ENCODE peak calls at places on chromosomes 13 and 19, in nine cellular contexts. One of them, this sample, is unnamed.

GRCh38 chr13:24159921-24160324 is 597 bp upstream of the SPATA13 start:
- DNase-seq in spleen: peak
- DNase-seq in CD4-positive, alpha-beta T cell: no peak
- DNase-seq in PC-3: peak
- DNase-seq in prostate gland: no peak
- DNase-seq in CD8-positive, alpha-beta T cell: no peak
- DNase-seq in endodermal cell: peak
- DNase-seq in left ventricle myocardium inferior: no peak
- DNase-seq in neuronal stem cell: no peak
- DNase-seq in this sample: no peak

GRCh38 chr19:14774373-14774772 is 4.0 kb downstream of the ADGRE2 start:
- DNase-seq in left ventricle myocardium inferior: no peak
- DNase-seq in endodermal cell: no peak
- DNase-seq in neuronal stem cell: no peak
- DNase-seq in spleen: peak
- DNase-seq in PC-3: no peak
- DNase-seq in CD8-positive, alpha-beta T cell: no peak
- DNase-seq in prostate gland: no peak
- DNase-seq in CD4-positive, alpha-beta T cell: no peak
- DNase-seq in this sample: no peak

GRCh38 chr13:114249062-114249461 is 14.4 kb downstream of the CDC16 start:
- DNase-seq in prostate gland: no peak
- DNase-seq in endodermal cell: no peak
- DNase-seq in neuronal stem cell: no peak
- DNase-seq in PC-3: no peak
- DNase-seq in left ventricle myocardium inferior: no peak
- DNase-seq in CD8-positive, alpha-beta T cell: no peak
- DNase-seq in spleen: no peak
- DNase-seq in CD4-positive, alpha-beta T cell: no peak
- DNase-seq in this sample: no peak

GRCh38 chr19:3607398-3608078 is 863 bp upstream of the TBXA2R start:
- DNase-seq in endodermal cell: peak
- DNase-seq in prostate gland: no peak
- DNase-seq in spleen: peak
- DNase-seq in CD4-positive, alpha-beta T cell: no peak
- DNase-seq in neuronal stem cell: no peak
- DNase-seq in PC-3: peak
- DNase-seq in CD8-positive, alpha-beta T cell: peak
- DNase-seq in left ventricle myocardium inferior: peak
- DNase-seq in this sample: no peak

GRCh38 chr13:114064516-114065140 is 67.8 kb downstream of the RASA3 start:
- DNase-seq in CD4-positive, alpha-beta T cell: no peak
- DNase-seq in endodermal cell: no peak
- DNase-seq in prostate gland: peak
- DNase-seq in PC-3: peak
- DNase-seq in CD8-positive, alpha-beta T cell: no peak
- DNase-seq in left ventricle myocardium inferior: peak
- DNase-seq in spleen: peak
- DNase-seq in neuronal stem cell: peak
- DNase-seq in this sample: no peak

GRCh38 chr13:39616087-39616694 is 13.2 kb upstream of the LHFPL6 start:
- DNase-seq in CD8-positive, alpha-beta T cell: no peak
- DNase-seq in prostate gland: peak
- DNase-seq in CD4-positive, alpha-beta T cell: peak
- DNase-seq in PC-3: peak
- DNase-seq in neuronal stem cell: peak
- DNase-seq in spleen: no peak
- DNase-seq in endodermal cell: peak
- DNase-seq in left ventricle myocardium inferior: no peak
- DNase-seq in this sample: no peak

GRCh38 chr13:52845334-52845761 is 3.1 kb downstream of the PCDH8 start:
- DNase-seq in endodermal cell: peak
- DNase-seq in PC-3: no peak
- DNase-seq in neuronal stem cell: peak
- DNase-seq in left ventricle myocardium inferior: no peak
- DNase-seq in CD8-positive, alpha-beta T cell: no peak
- DNase-seq in prostate gland: no peak
- DNase-seq in CD4-positive, alpha-beta T cell: no peak
- DNase-seq in spleen: no peak
- DNase-seq in this sample: no peak

GRCh38 chr19:29623726-29624488 is 17.8 kb downstream of the POP4 start:
- DNase-seq in CD4-positive, alpha-beta T cell: peak
- DNase-seq in neuronal stem cell: no peak
- DNase-seq in left ventricle myocardium inferior: no peak
- DNase-seq in CD8-positive, alpha-beta T cell: peak
- DNase-seq in prostate gland: no peak
- DNase-seq in spleen: peak
- DNase-seq in endodermal cell: no peak
- DNase-seq in PC-3: no peak
- DNase-seq in this sample: no peak

GRCh38 chr13:113202912-113203311 is 5.6 kb downstream of the PCID2 start:
- DNase-seq in neuronal stem cell: no peak
- DNase-seq in PC-3: no peak
- DNase-seq in endodermal cell: no peak
- DNase-seq in CD4-positive, alpha-beta T cell: no peak
- DNase-seq in left ventricle myocardium inferior: no peak
- DNase-seq in prostate gland: no peak
- DNase-seq in spleen: no peak
- DNase-seq in CD8-positive, alpha-beta T cell: no peak
- DNase-seq in this sample: no peak

GRCh38 chr13:106446011-106446410 is 89.5 kb downstream of the EFNB2 start:
- DNase-seq in left ventricle myocardium inferior: no peak
- DNase-seq in spleen: no peak
- DNase-seq in CD4-positive, alpha-beta T cell: no peak
- DNase-seq in prostate gland: no peak
- DNase-seq in PC-3: peak
- DNase-seq in CD8-positive, alpha-beta T cell: no peak
- DNase-seq in neuronal stem cell: no peak
- DNase-seq in endodermal cell: no peak
- DNase-seq in this sample: no peak

GRCh38 chr13:71149498-71150363 is 717.3 kb downstream of the DACH1 start:
- DNase-seq in left ventricle myocardium inferior: no peak
- DNase-seq in PC-3: no peak
- DNase-seq in CD4-positive, alpha-beta T cell: no peak
- DNase-seq in spleen: no peak
- DNase-seq in neuronal stem cell: no peak
- DNase-seq in CD8-positive, alpha-beta T cell: no peak
- DNase-seq in endodermal cell: no peak
- DNase-seq in prostate gland: peak
- DNase-seq in this sample: no peak

GRCh38 chr13:23909606-23910005 is 12.3 kb upstream of the C1QTNF9B start:
- DNase-seq in left ventricle myocardium inferior: no peak
- DNase-seq in prostate gland: no peak
- DNase-seq in neuronal stem cell: no peak
- DNase-seq in PC-3: no peak
- DNase-seq in CD4-positive, alpha-beta T cell: no peak
- DNase-seq in CD8-positive, alpha-beta T cell: no peak
- DNase-seq in endodermal cell: no peak
- DNase-seq in spleen: no peak
- DNase-seq in this sample: no peak

GRCh38 chr19:18157465-18158063 is 4.6 kb downstream of the PIK3R2 start:
- DNase-seq in prostate gland: peak
- DNase-seq in endodermal cell: peak
- DNase-seq in PC-3: no peak
- DNase-seq in CD4-positive, alpha-beta T cell: no peak
- DNase-seq in neuronal stem cell: no peak
- DNase-seq in CD8-positive, alpha-beta T cell: no peak
- DNase-seq in left ventricle myocardium inferior: no peak
- DNase-seq in spleen: no peak
- DNase-seq in this sample: no peak

GRCh38 chr13:43058318-43058674 is 34.9 kb downstream of the DNAJC15 start:
- DNase-seq in spleen: no peak
- DNase-seq in endodermal cell: peak
- DNase-seq in CD8-positive, alpha-beta T cell: no peak
- DNase-seq in neuronal stem cell: no peak
- DNase-seq in left ventricle myocardium inferior: no peak
- DNase-seq in prostate gland: no peak
- DNase-seq in CD4-positive, alpha-beta T cell: no peak
- DNase-seq in PC-3: peak
- DNase-seq in this sample: no peak

DNA sequence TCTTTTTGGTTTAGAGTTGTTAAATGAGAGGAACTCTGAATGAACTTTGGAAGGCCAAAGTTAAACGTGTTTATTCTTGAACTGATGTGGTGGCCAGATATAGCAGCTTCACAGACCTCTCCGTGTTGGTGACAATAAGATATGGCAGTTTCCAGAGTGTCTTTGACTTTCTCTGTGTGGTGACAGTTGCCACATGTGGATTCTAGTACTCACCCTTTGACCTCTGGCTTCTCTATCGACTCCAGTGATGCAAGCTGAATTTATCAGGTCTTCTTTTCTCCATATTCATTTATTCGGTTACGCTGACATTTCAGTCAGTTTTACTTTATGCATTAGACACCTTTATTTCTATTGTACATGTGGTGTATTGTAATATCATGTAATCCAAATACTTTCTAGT is 1469.5 kb downstream of the SLITRK1 start:
- DNase-seq in spleen: no peak
- DNase-seq in CD8-positive, alpha-beta T cell: no peak
- DNase-seq in endodermal cell: no peak
- DNase-seq in CD4-positive, alpha-beta T cell: no peak
- DNase-seq in PC-3: no peak
- DNase-seq in neuronal stem cell: no peak
- DNase-seq in left ventricle myocardium inferior: no peak
- DNase-seq in prostate gland: no peak
- DNase-seq in this sample: no peak
- H3K27ac ChIP-seq in spleen: no peak
- H3K27ac ChIP-seq in CD8-positive, alpha-beta T cell: no peak
- H3K27ac ChIP-seq in endodermal cell: no peak
- H3K27ac ChIP-seq in CD4-positive, alpha-beta T cell: no peak
- H3K27ac ChIP-seq in PC-3: no peak
- H3K27ac ChIP-seq in neuronal stem cell: no peak
- H3K27ac ChIP-seq in left ventricle myocardium inferior: no peak
- H3K27ac ChIP-seq in prostate gland: no peak
- H3K27ac ChIP-seq in this sample: no peak

GRCh38 chr13:44474122-44474910 is 100.7 kb downstream of the SERP2 start:
- DNase-seq in prostate gland: no peak
- DNase-seq in CD4-positive, alpha-beta T cell: no peak
- DNase-seq in CD8-positive, alpha-beta T cell: no peak
- DNase-seq in PC-3: peak
- DNase-seq in spleen: no peak
- DNase-seq in left ventricle myocardium inferior: no peak
- DNase-seq in neuronal stem cell: no peak
- DNase-seq in endodermal cell: no peak
- DNase-seq in this sample: no peak
- H3K27ac ChIP-seq in prostate gland: no peak
- H3K27ac ChIP-seq in CD4-positive, alpha-beta T cell: no peak
- H3K27ac ChIP-seq in CD8-positive, alpha-beta T cell: no peak
- H3K27ac ChIP-seq in PC-3: peak
- H3K27ac ChIP-seq in spleen: no peak
- H3K27ac ChIP-seq in left ventricle myocardium inferior: no peak
- H3K27ac ChIP-seq in neuronal stem cell: no peak
- H3K27ac ChIP-seq in endodermal cell: no peak
- H3K27ac ChIP-seq in this sample: peak

GRCh38 chr19:6774821-6775707 is 2.6 kb downstream of the VAV1 start:
- DNase-seq in PC-3: no peak
- DNase-seq in CD8-positive, alpha-beta T cell: no peak
- DNase-seq in endodermal cell: no peak
- DNase-seq in neuronal stem cell: no peak
- DNase-seq in spleen: no peak
- DNase-seq in left ventricle myocardium inferior: no peak
- DNase-seq in prostate gland: no peak
- DNase-seq in CD4-positive, alpha-beta T cell: no peak
- DNase-seq in this sample: no peak

GRCh38 chr19:6776999-6777398 is 4.5 kb downstream of the VAV1 start:
- DNase-seq in neuronal stem cell: no peak
- DNase-seq in left ventricle myocardium inferior: no peak
- DNase-seq in CD8-positive, alpha-beta T cell: no peak
- DNase-seq in prostate gland: no peak
- DNase-seq in CD4-positive, alpha-beta T cell: no peak
- DNase-seq in spleen: no peak
- DNase-seq in PC-3: no peak
- DNase-seq in endodermal cell: no peak
- DNase-seq in this sample: no peak

GRCh38 chr19:6772028-6772865 is at the start of gene VAV1:
- DNase-seq in left ventricle myocardium inferior: peak
- DNase-seq in neuronal stem cell: no peak
- DNase-seq in spleen: peak
- DNase-seq in endodermal cell: peak
- DNase-seq in CD8-positive, alpha-beta T cell: peak
- DNase-seq in CD4-positive, alpha-beta T cell: peak
- DNase-seq in PC-3: no peak
- DNase-seq in prostate gland: peak
- DNase-seq in this sample: no peak

GRCh38 chr19:6772866-6773322 is 386 bp downstream of the VAV1 start:
- DNase-seq in spleen: no peak
- DNase-seq in PC-3: no peak
- DNase-seq in neuronal stem cell: no peak
- DNase-seq in CD8-positive, alpha-beta T cell: no peak
- DNase-seq in left ventricle myocardium inferior: no peak
- DNase-seq in prostate gland: no peak
- DNase-seq in CD4-positive, alpha-beta T cell: no peak
- DNase-seq in endodermal cell: no peak
- DNase-seq in this sample: no peak

DNA sequence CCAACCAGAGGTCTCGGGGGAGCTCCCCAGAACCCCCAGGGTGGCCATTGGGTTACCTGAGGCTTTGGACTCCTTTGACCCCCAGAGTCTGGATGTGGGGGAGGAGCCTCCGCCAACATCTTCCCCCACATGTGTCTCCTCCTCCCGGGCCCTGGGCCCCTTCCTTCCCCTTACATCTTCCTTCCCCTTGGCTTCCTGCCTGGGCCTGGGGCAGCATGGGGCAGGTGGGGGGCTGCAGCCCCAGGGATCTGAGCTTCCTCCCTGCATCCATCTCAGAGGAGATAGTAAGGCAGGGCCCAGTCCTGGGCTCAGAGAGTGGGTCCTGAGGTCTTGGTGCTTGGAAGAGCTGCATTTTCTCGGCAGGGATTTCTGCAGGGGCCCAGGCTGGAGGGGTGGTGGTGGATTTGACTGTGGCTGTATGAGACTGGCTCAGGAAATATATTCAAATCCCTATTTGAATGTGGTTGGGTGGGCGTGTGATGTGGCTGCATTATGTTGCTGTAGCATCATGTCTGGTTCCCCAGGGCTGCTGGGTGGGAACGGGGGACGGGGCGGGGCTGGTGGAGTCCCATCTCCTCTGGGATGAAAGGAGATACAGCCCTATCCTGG is 919 bp downstream of the VAV1 start:
- DNase-seq in neuronal stem cell: no peak
- DNase-seq in prostate gland: no peak
- DNase-seq in CD8-positive, alpha-beta T cell: peak
- DNase-seq in spleen: peak
- DNase-seq in endodermal cell: peak
- DNase-seq in PC-3: no peak
- DNase-seq in CD4-positive, alpha-beta T cell: peak
- DNase-seq in left ventricle myocardium inferior: peak
- DNase-seq in this sample: no peak
- H3K27ac ChIP-seq in neuronal stem cell: no peak
- H3K27ac ChIP-seq in prostate gland: no peak
- H3K27ac ChIP-seq in CD8-positive, alpha-beta T cell: peak
- H3K27ac ChIP-seq in spleen: peak
- H3K27ac ChIP-seq in endodermal cell: no peak
- H3K27ac ChIP-seq in PC-3: no peak
- H3K27ac ChIP-seq in CD4-positive, alpha-beta T cell: peak
- H3K27ac ChIP-seq in left ventricle myocardium inferior: peak
- H3K27ac ChIP-seq in this sample: peak

DNA sequence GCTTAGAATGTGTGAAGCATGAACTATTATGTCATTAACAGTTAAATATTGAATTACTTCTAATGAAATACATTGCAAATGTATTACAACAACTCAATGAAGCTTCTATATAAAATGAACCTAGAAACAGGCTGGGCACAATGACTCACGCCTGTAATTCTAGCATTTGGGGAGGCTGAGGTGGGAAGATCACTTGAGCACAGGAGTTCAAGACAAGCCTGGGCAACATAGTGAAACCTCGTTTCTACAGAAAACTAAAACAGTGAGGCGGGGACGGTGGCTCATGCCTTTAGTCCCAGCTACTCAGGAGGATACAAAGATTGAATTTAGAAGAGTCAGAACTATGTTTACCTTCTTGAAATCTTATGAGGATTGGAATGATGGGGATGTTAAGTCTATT is 505.1 kb downstream of the SLITRK5 start:
- DNase-seq in left ventricle myocardium inferior: no peak
- DNase-seq in prostate gland: no peak
- DNase-seq in CD4-positive, alpha-beta T cell: no peak
- DNase-seq in CD8-positive, alpha-beta T cell: no peak
- DNase-seq in neuronal stem cell: no peak
- DNase-seq in endodermal cell: no peak
- DNase-seq in spleen: no peak
- DNase-seq in PC-3: no peak
- DNase-seq in this sample: no peak
- H3K27ac ChIP-seq in left ventricle myocardium inferior: no peak
- H3K27ac ChIP-seq in prostate gland: no peak
- H3K27ac ChIP-seq in CD4-positive, alpha-beta T cell: no peak
- H3K27ac ChIP-seq in CD8-positive, alpha-beta T cell: no peak
- H3K27ac ChIP-seq in neuronal stem cell: no peak
- H3K27ac ChIP-seq in endodermal cell: no peak
- H3K27ac ChIP-seq in spleen: no peak
- H3K27ac ChIP-seq in PC-3: no peak
- H3K27ac ChIP-seq in this sample: no peak

This sample was measured in esophagus muscularis mucosa.